ENCODE peak calls at places on chromosomes 11 and 22, in eight cellular contexts. One of them, this sample, is unnamed.

GRCh38 chr22:37994049-37994448 is 9.7 kb upstream of the SOX10 start:
- DNase-seq in amniotic stem cell: no peak
- DNase-seq in GM10248: no peak
- DNase-seq in stimulated activated CD8-positive, alpha-beta memory T cell treated with anti-CD3 and anti-CD28 coated beads, Interleukin-7, amount 100 ng/mL, for 4 hours: no peak
- DNase-seq in amygdala: no peak
- DNase-seq in stimulated activated naive CD4-positive, alpha-beta T cell: no peak
- DNase-seq in activated B cell treated with CpG ODN at 0.5 μM for 24 hours: no peak
- DNase-seq in dermis blood vessel endothelial cell: no peak
- DNase-seq in this sample: no peak

GRCh38 chr11:127074151-127074761 is 73.7 kb upstream of the KIRREL3 start:
- DNase-seq in amniotic stem cell: no peak
- DNase-seq in GM10248: peak
- DNase-seq in stimulated activated CD8-positive, alpha-beta memory T cell treated with anti-CD3 and anti-CD28 coated beads, Interleukin-7, amount 100 ng/mL, for 4 hours: no peak
- DNase-seq in amygdala: no peak
- DNase-seq in stimulated activated naive CD4-positive, alpha-beta T cell: no peak
- DNase-seq in activated B cell treated with CpG ODN at 0.5 μM for 24 hours: no peak
- DNase-seq in dermis blood vessel endothelial cell: no peak
- DNase-seq in this sample: peak

GRCh38 chr22:17576475-17576874 is 13.2 kb downstream of the SLC25A18 start:
- DNase-seq in amniotic stem cell: no peak
- DNase-seq in GM10248: no peak
- DNase-seq in stimulated activated CD8-positive, alpha-beta memory T cell treated with anti-CD3 and anti-CD28 coated beads, Interleukin-7, amount 100 ng/mL, for 4 hours: no peak
- DNase-seq in amygdala: no peak
- DNase-seq in stimulated activated naive CD4-positive, alpha-beta T cell: no peak
- DNase-seq in activated B cell treated with CpG ODN at 0.5 μM for 24 hours: no peak
- DNase-seq in dermis blood vessel endothelial cell: no peak
- DNase-seq in this sample: peak

GRCh38 chr11:101126551-101127347 is 2.9 kb downstream of the PGR start:
- DNase-seq in amniotic stem cell: no peak
- DNase-seq in GM10248: no peak
- DNase-seq in stimulated activated CD8-positive, alpha-beta memory T cell treated with anti-CD3 and anti-CD28 coated beads, Interleukin-7, amount 100 ng/mL, for 4 hours: no peak
- DNase-seq in amygdala: no peak
- DNase-seq in stimulated activated naive CD4-positive, alpha-beta T cell: no peak
- DNase-seq in activated B cell treated with CpG ODN at 0.5 μM for 24 hours: no peak
- DNase-seq in dermis blood vessel endothelial cell: peak
- DNase-seq in this sample: no peak

GRCh38 chr11:116928102-116928777 is 90.8 kb upstream of the APOA1 start:
- DNase-seq in amniotic stem cell: no peak
- DNase-seq in GM10248: peak
- DNase-seq in stimulated activated CD8-positive, alpha-beta memory T cell treated with anti-CD3 and anti-CD28 coated beads, Interleukin-7, amount 100 ng/mL, for 4 hours: no peak
- DNase-seq in amygdala: no peak
- DNase-seq in stimulated activated naive CD4-positive, alpha-beta T cell: peak
- DNase-seq in activated B cell treated with CpG ODN at 0.5 μM for 24 hours: no peak
- DNase-seq in dermis blood vessel endothelial cell: no peak
- DNase-seq in this sample: no peak

GRCh38 chr11:92663539-92663938 is 305.9 kb upstream of the MTNR1B start:
- DNase-seq in amniotic stem cell: no peak
- DNase-seq in GM10248: no peak
- DNase-seq in stimulated activated CD8-positive, alpha-beta memory T cell treated with anti-CD3 and anti-CD28 coated beads, Interleukin-7, amount 100 ng/mL, for 4 hours: no peak
- DNase-seq in amygdala: no peak
- DNase-seq in stimulated activated naive CD4-positive, alpha-beta T cell: no peak
- DNase-seq in activated B cell treated with CpG ODN at 0.5 μM for 24 hours: no peak
- DNase-seq in dermis blood vessel endothelial cell: no peak
- DNase-seq in this sample: no peak

GRCh38 chr22:50517495-50518260 is 7.7 kb downstream of the SCO2 start:
- DNase-seq in amniotic stem cell: no peak
- DNase-seq in GM10248: no peak
- DNase-seq in stimulated activated CD8-positive, alpha-beta memory T cell treated with anti-CD3 and anti-CD28 coated beads, Interleukin-7, amount 100 ng/mL, for 4 hours: no peak
- DNase-seq in amygdala: no peak
- DNase-seq in stimulated activated naive CD4-positive, alpha-beta T cell: no peak
- DNase-seq in activated B cell treated with CpG ODN at 0.5 μM for 24 hours: no peak
- DNase-seq in dermis blood vessel endothelial cell: no peak
- DNase-seq in this sample: no peak

GRCh38 chr11:62575156-62575555 is 1.5 kb upstream of the EEF1G start:
- DNase-seq in amniotic stem cell: no peak
- DNase-seq in GM10248: no peak
- DNase-seq in stimulated activated CD8-positive, alpha-beta memory T cell treated with anti-CD3 and anti-CD28 coated beads, Interleukin-7, amount 100 ng/mL, for 4 hours: no peak
- DNase-seq in amygdala: no peak
- DNase-seq in stimulated activated naive CD4-positive, alpha-beta T cell: no peak
- DNase-seq in activated B cell treated with CpG ODN at 0.5 μM for 24 hours: no peak
- DNase-seq in dermis blood vessel endothelial cell: peak
- DNase-seq in this sample: no peak

GRCh38 chr22:44550666-44551491 is 52.8 kb upstream of the RTL6 start:
- DNase-seq in amniotic stem cell: no peak
- DNase-seq in GM10248: peak
- DNase-seq in stimulated activated CD8-positive, alpha-beta memory T cell treated with anti-CD3 and anti-CD28 coated beads, Interleukin-7, amount 100 ng/mL, for 4 hours: no peak
- DNase-seq in amygdala: no peak
- DNase-seq in stimulated activated naive CD4-positive, alpha-beta T cell: no peak
- DNase-seq in activated B cell treated with CpG ODN at 0.5 μM for 24 hours: no peak
- DNase-seq in dermis blood vessel endothelial cell: peak
- DNase-seq in this sample: peak

GRCh38 chr11:2700415-2701211 is 819 bp upstream of the KCNQ1OT1 start:
- DNase-seq in amniotic stem cell: no peak
- DNase-seq in GM10248: peak
- DNase-seq in stimulated activated CD8-positive, alpha-beta memory T cell treated with anti-CD3 and anti-CD28 coated beads, Interleukin-7, amount 100 ng/mL, for 4 hours: no peak
- DNase-seq in amygdala: no peak
- DNase-seq in stimulated activated naive CD4-positive, alpha-beta T cell: no peak
- DNase-seq in activated B cell treated with CpG ODN at 0.5 μM for 24 hours: peak
- DNase-seq in dermis blood vessel endothelial cell: peak
- DNase-seq in this sample: peak

GRCh38 chr11:63639195-63639832 is 25.1 kb upstream of the PLAAT3 start:
- DNase-seq in amniotic stem cell: peak
- DNase-seq in GM10248: no peak
- DNase-seq in stimulated activated CD8-positive, alpha-beta memory T cell treated with anti-CD3 and anti-CD28 coated beads, Interleukin-7, amount 100 ng/mL, for 4 hours: no peak
- DNase-seq in amygdala: no peak
- DNase-seq in stimulated activated naive CD4-positive, alpha-beta T cell: peak
- DNase-seq in activated B cell treated with CpG ODN at 0.5 μM for 24 hours: no peak
- DNase-seq in dermis blood vessel endothelial cell: peak
- DNase-seq in this sample: no peak